ENCODE peak calls at places on chromosome 10, in six cellular contexts. Q is iPS DF 6.9, S is GM23248, R is adipocyte, W is neuronal stem cell, O is neural progenitor cell. E is an unnamed sample. For H3K4me1, the result is how much of the 10 kb centered on the place peaks cover.

GRCh38 chr10:48252354-48252650 is 22.2 kb downstream of the FRMPD2 start:
- DNase-seq in Q (no peak), S (no peak), R (no peak), W (no peak), O (no peak), E (no peak)

GRCh38 chr10:128069351-128070051 is 56.7 kb downstream of the MKI67 start:
- DNase-seq in Q (no peak), S (peak), R (peak), W (peak), O (peak), E (peak)

GRCh38 chr10:48502791-48503190 is 102.1 kb downstream of the ARHGAP22 start:
- DNase-seq in Q (no peak), S (no peak), R (no peak), W (no peak), O (no peak), E (peak)

GRCh38 chr10:15791816-15792524 is 68.3 kb downstream of the MINDY3 start:
- DNase-seq in Q (no peak), S (peak), R (peak), W (no peak), O (no peak), E (peak)

GRCh38 chr10:2173328-2173727 is 436.0 kb upstream of the ADARB2 start:
- DNase-seq in Q (no peak), S (no peak), R (no peak), W (no peak), O (no peak), E (no peak)

GRCh38 chr10:66457629-66458028 is 468.2 kb upstream of the LRRTM3 start:
- DNase-seq in Q (no peak), S (no peak), R (no peak), W (no peak), O (no peak), E (no peak)

GRCh38 chr10:77357611-77358010 is 280.0 kb downstream of the KCNMA1 start:
- DNase-seq in Q (no peak), S (peak), R (peak), W (no peak), O (no peak), E (no peak)

GRCh38 chr10:3131098-3131497 is 41.5 kb downstream of the PITRM1 start:
- DNase-seq in Q (no peak), S (peak), R (no peak), W (no peak), O (no peak), E (no peak)

GRCh38 chr10:130967784-130968183 is 343.7 kb downstream of the TCERG1L start:
- DNase-seq in Q (no peak), S (no peak), R (no peak), W (no peak), O (no peak), E (no peak)

GRCh38 chr10:113993489-113993932 is 50.2 kb upstream of the ADRB1 start:
- DNase-seq in Q (no peak), S (no peak), R (peak), W (no peak), O (no peak), E (no peak)

GRCh38 chr10:45239642-45240041 is 75.8 kb downstream of the OR13A1 start:
- DNase-seq in Q (no peak), S (peak), R (no peak), W (no peak), O (no peak), E (no peak)

GRCh38 chr10:114684085-114684821 is 26.2 kb upstream of the ABLIM1 start:
- DNase-seq in Q (no peak), S (peak), R (peak), W (no peak), O (no peak), E (no peak)

GRCh38 chr10:7913122-7913872 is 95.0 kb downstream of the TAF3 start:
- DNase-seq in Q (no peak), S (no peak), R (no peak), W (no peak), O (no peak), E (no peak)

GRCh38 chr10:22002531-22003110 is 909 bp downstream of the DNAJC1 start:
- DNase-seq in Q (no peak), S (peak), R (peak), W (no peak), O (peak), E (no peak)

GRCh38 chr10:106011189-106011744 is 1153.2 kb downstream of the SORCS1 start:
- DNase-seq in Q (no peak), S (no peak), R (no peak), W (no peak), O (peak), E (no peak)

GRCh38 chr10:31864834-31865518 is 63.7 kb downstream of the ARHGAP12 start:
- DNase-seq in Q (peak), S (peak), R (peak), W (no peak), O (peak), E (no peak)

GRCh38 chr10:944034-944831 is 12.7 kb upstream of the LARP4B start:
- DNase-seq in Q (no peak), S (peak), R (peak), W (no peak), O (no peak), E (peak)

GRCh38 chr10:49844775-49845561 is 82.8 kb upstream of the OGDHL start:
- DNase-seq in Q (no peak), S (peak), R (peak), W (no peak), O (no peak), E (no peak)

GRCh38 chr10:15027741-15028140 is 16.0 kb upstream of the OLAH start:
- DNase-seq in Q (no peak), S (no peak), R (peak), W (no peak), O (no peak), E (peak)

GRCh38 chr10:45585131-45585530 is 87.4 kb downstream of the ZFAND4 start:
- DNase-seq in Q (no peak), S (no peak), R (no peak), W (no peak), O (no peak), E (no peak)

GRCh38 chr10:46515402-46516192 is 40.9 kb downstream of the GPRIN2 start:
- DNase-seq in Q (no peak), S (no peak), R (no peak), W (no peak), O (no peak), E (peak)

GRCh38 chr10:103653581-103654020 is 160.1 kb downstream of the NEURL1 start:
- DNase-seq in Q (no peak), S (no peak), R (no peak), W (no peak), O (peak), E (no peak)

GRCh38 chr10:21920633-21921032 is 82.9 kb downstream of the DNAJC1 start:
- DNase-seq in Q (no peak), S (no peak), R (no peak), W (no peak), O (no peak), E (no peak)

GRCh38 chr10:93248583-93249227 is 175.0 kb downstream of the CYP26A1 start:
- DNase-seq in Q (no peak), S (no peak), R (no peak), W (no peak), O (no peak), E (no peak)
- H3K4me3 ChIP-seq in Q (no peak), S (no peak), R (no peak), W (no peak), O (no peak), E (no peak)

GRCh38 chr10:74033724-74034123 is 35.8 kb downstream of the VCL start:
- DNase-seq in Q (no peak), S (no peak), R (no peak), W (no peak), O (no peak), E (no peak)

GRCh38 chr10:74035324-74035723 is 37.4 kb downstream of the VCL start:
- DNase-seq in Q (no peak), S (no peak), R (no peak), W (no peak), O (no peak), E (no peak)

GRCh38 chr10:74036474-74036873 is 38.6 kb downstream of the VCL start:
- DNase-seq in Q (no peak), S (no peak), R (no peak), W (no peak), O (no peak), E (no peak)

GRCh38 chr10:74032900-74033655 is 35.2 kb downstream of the VCL start:
- DNase-seq in Q (no peak), S (no peak), R (no peak), W (no peak), O (no peak), E (no peak)

GRCh38 chr10:74034301-74034700 is 36.4 kb downstream of the VCL start:
- DNase-seq in Q (no peak), S (no peak), R (no peak), W (no peak), O (no peak), E (no peak)
- H3K4me1 ChIP-seq in Q (under half), S (under half), R (half or more), W (under half), O (under half), E (under half)

DNA sequence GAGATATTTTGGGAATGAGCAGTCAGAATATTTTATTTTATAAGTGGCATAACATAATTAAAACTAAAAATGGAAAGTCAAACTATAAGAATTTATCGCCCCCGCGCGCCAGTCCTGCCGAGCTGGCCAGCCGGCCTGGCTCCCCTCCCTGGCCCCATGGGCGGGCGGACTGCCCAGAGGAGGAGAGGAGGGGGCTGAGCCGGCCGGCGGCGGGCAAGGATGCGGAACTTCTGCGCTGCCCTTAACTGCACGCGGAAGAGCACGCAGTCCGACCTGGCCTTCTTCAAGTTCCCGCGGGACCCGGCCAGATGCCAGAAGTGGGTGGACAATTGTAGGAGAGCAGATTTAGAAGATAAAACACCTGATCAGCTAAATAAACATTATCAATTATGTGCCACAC is 96.8 kb downstream of the DKK1 start:
- DNase-seq in Q (no peak), S (no peak), R (no peak), W (no peak), O (no peak), E (peak)
- H3K4me3 ChIP-seq in Q (no peak), S (no peak), R (no peak), W (no peak), O (no peak), E (no peak)

GRCh38 chr10:97358781-97359180 is 24.3 kb upstream of the FRAT2 start:
- DNase-seq in Q (no peak), S (no peak), R (no peak), W (no peak), O (no peak), E (no peak)

GRCh38 chr10:97356918-97357317 is 22.4 kb upstream of the FRAT2 start:
- DNase-seq in Q (no peak), S (no peak), R (no peak), W (no peak), O (no peak), E (no peak)

GRCh38 chr10:97356318-97356914 is 21.9 kb upstream of the FRAT2 start:
- DNase-seq in Q (no peak), S (peak), R (no peak), W (no peak), O (no peak), E (no peak)

GRCh38 chr10:97355571-97355975 is 21.0 kb upstream of the FRAT2 start:
- DNase-seq in Q (no peak), S (peak), R (peak), W (no peak), O (peak), E (peak)

DNA sequence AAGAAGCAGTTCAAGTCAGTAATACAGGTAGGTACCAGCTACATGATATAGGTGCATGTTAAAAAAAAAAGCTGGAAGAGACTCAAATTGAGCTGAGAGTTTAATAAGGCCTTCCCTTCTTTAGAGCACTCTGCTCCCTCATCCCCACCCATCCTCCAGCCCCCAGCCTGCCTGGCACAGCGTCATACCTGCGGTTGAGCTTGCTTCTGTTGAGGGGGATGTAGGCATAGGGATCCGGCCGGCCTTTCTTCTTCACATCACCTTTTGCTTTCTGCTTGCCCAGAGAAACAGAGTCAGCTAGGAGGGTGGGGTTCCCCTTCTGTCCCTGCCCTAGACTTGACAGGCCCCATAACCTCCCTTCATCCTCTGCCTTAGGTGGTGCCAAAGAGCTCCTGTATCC is 23.8 kb upstream of the FRAT2 start:
- DNase-seq in Q (no peak), S (no peak), R (no peak), W (no peak), O (no peak), E (no peak)
- H3K4me1 ChIP-seq in Q (under half), S (under half), R (under half), W (under half), O (under half), E (under half)

GRCh38 chr10:72254891-72255568 is 18.7 kb upstream of the DDIT4 start:
- DNase-seq in Q (no peak), S (peak), R (peak), W (peak), O (peak), E (peak)
- H3K4me3 ChIP-seq in Q (no peak), S (peak), R (peak), W (peak), O (no peak), E (no peak)

DNA sequence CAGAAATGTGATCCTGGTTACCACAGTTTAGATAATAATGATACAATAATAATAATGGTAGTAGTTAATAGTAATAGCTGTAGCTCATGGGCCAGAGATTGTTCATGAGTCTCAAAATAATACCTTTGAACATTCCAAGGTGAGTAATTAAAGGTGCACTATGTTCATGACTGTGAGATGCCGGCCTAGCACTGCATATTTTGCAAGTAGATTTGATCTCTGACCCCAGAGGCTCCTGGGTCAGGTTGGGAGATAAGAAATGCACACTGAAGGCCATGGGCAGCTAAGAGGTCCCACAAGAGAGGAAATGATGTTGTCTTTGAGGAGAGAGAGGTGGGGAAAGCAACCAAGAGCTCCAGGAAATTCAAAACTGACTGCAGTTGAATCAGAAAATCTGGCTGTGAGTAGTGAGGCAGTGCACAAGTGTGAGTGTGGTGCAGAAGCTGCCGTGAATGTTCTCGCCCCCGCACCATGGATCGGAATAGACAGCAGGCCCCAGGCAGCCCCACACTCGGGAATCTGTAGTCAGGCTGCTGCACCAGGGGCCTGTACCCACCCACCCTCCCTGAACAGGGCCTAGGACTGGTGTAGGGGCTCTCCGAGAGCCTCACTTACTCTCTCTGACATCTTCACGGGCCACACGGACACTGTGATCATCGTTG is 11.9 kb downstream of the CPXM2 start:
- DNase-seq in Q (no peak), S (no peak), R (no peak), W (no peak), O (no peak), E (no peak)
- H3K4me1 ChIP-seq in Q (under half), S (under half), R (under half), W (under half), O (under half), E (under half)

DNA sequence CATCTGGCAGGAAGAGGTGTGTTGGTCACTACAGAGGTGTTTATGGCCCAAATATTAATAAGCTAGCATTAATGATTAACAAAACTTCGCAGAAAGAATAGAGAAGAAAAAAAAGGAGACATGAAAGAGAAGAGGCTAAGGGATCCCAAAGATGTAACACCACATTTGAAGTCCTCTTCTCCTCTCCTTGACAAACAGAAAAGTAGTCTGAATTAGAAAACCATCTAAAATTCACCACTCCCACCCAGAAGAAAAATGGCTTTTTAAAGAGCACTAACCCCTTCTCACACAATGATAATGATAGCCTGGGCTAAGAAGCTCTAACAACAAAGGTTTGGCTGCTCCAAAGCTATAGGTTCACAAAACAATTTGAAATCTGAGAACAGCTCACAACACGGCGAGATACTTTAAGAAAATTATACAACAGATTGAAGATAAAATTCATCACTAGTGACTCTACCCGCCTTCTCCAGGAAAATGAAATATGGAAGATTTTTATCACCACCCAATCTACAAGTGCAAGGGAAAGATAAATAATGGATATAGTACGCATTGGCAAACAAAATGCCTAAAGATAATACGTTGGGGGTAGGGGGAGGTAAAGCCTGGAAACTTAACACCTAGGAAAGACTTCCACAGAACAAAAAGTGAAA is 7.4 kb downstream of the ITGB1 start:
- DNase-seq in Q (no peak), S (no peak), R (no peak), W (no peak), O (peak), E (no peak)
- H3K4me3 ChIP-seq in Q (no peak), S (peak), R (no peak), W (no peak), O (peak), E (no peak)

DNA sequence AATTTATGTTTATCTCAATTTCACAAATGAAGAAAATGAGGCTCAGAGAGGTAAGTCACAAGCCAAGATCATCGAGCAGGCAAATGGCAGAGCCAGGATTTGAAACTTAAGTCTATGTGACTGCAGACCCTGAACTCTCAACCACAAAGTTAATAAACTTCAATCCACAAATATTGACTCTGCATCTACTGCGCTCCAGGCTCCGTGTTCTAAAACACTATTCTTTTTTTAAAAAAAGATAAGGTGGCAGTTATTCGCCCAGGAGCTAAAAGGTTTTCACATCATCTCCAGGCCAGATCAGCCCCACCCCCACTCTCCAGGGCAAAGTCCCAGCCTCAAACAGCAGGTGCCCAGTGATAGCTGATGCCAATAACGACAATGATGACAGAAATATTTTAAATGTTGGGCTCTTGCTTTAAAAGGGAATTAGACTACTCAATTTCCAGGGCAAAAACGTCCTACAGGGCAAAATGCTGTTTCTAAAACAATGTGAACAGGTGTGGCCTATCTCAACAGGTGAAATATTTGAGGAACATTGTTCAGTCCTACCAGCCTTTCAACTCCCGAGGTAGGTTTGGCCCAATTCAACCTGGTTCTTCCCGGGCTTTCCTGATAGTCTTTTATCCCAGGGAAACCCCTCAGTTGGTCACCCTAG is 85.2 kb downstream of the SORBS1 start:
- DNase-seq in Q (no peak), S (no peak), R (no peak), W (no peak), O (no peak), E (no peak)
- H3K4me1 ChIP-seq in Q (under half), S (under half), R (half or more), W (under half), O (under half), E (under half)

GRCh38 chr10:116744163-116744788 is 1.9 kb upstream of the HSPA12A start:
- DNase-seq in Q (no peak), S (no peak), R (no peak), W (no peak), O (peak), E (no peak)

GRCh38 chr10:116743266-116744064 is 1.1 kb upstream of the HSPA12A start:
- DNase-seq in Q (no peak), S (no peak), R (no peak), W (no peak), O (no peak), E (no peak)

GRCh38 chr10:116741391-116742351 is 695 bp downstream of the HSPA12A start:
- DNase-seq in Q (no peak), S (peak), R (peak), W (no peak), O (peak), E (peak)

GRCh38 chr10:116740971-116741370 is 1.4 kb downstream of the HSPA12A start:
- DNase-seq in Q (no peak), S (no peak), R (no peak), W (no peak), O (peak), E (peak)

GRCh38 chr10:116742367-116743265 is at the start of gene HSPA12A:
- DNase-seq in Q (no peak), S (peak), R (peak), W (peak), O (peak), E (peak)
- H3K4me3 ChIP-seq in Q (peak), S (peak), R (peak), W (peak), O (peak), E (peak)

DNA sequence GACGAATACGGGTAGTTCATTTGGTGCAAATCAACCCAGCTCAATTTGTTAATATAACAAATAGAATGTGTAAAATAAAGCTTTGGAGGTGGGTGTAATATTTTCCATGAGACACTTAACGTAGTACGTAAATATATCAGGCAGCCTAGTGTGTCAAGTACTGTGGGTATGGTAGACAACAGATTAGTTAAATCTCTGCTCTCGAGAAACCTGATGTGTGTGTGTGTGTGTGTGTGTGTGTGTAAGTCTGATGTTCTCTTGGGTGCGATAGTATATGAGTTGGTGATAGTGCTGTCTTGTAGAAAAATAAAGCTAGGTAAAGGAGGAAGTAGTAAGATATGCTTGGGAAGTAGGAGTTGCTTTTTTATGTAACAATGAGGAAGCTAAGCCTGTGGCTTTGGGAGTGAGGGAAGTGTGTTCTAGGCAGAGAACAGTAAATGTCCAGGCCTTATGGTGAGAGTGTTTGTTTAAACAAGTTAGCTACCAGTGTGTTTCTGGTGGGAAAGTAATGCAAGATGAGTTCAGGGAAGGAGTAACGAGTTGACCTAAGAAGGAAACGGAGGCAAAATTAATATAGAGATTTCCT is 26.1 kb downstream of the WAC start:
- DNase-seq in Q (no peak), S (no peak), R (no peak), W (no peak), O (peak), E (no peak)
- H3K4me1 ChIP-seq in Q (under half), S (under half), R (under half), W (under half), O (under half), E (under half)